ENCODE peak calls at places on chromosomes 4 and X, in seven cellular contexts. R, K, M, V, A, G and S are unnamed samples.

GRCh38 chr4:77629885-77630284 is 24.3 kb downstream of the CXCL13 start:
- DNase-seq in M (no peak), R (no peak), V (no peak), G (no peak), K (no peak), A (no peak), S (no peak)

GRCh38 chrX:53494427-53494826 is 60.3 kb upstream of the HSD17B10 start:
- DNase-seq in R (no peak), A (no peak), M (no peak), G (no peak), K (no peak), V (no peak), S (no peak)

GRCh38 chr4:146333187-146333894 is 119.0 kb downstream of the REELD1 start:
- DNase-seq in G (peak; percentile 35), V (peak; percentile 26), R (no peak), A (no peak), K (peak; percentile 69), M (peak; percentile 29), S (no peak)

GRCh38 chr4:35105486-35105885 is 1138.8 kb downstream of the ARAP2 start:
- DNase-seq in V (no peak), M (no peak), A (no peak), K (no peak), G (no peak), R (no peak), S (no peak)

GRCh38 chr4:8240211-8241041 is 29.1 kb upstream of the HTRA3 start:
- DNase-seq in M (no peak), K (no peak), R (no peak), V (no peak), G (no peak), A (no peak), S (no peak)

GRCh38 chr4:576245-576821 is at the start of gene TMEM271:
- DNase-seq in R (no peak), V (no peak), M (no peak), K (no peak), G (no peak), A (no peak), S (no peak)

GRCh38 chr4:173288296-173288695 is 45.9 kb downstream of the HMGB2 start:
- DNase-seq in V (peak; percentile 6), K (peak; percentile 36), A (peak; percentile 34), G (peak; percentile 56), R (peak; percentile 41), M (peak; percentile 11), S (peak; percentile 78)

GRCh38 chr4:70945046-70945445 is 42.9 kb downstream of the MOB1B start:
- DNase-seq in V (no peak), M (no peak), A (no peak), G (no peak), R (no peak), K (no peak), S (no peak)

GRCh38 chr4:169492436-169493163 is 119.8 kb downstream of the NEK1 start:
- DNase-seq in M (peak; percentile 15), A (no peak), G (peak; percentile 45), K (peak; percentile 33), R (no peak), V (no peak), S (peak; percentile 33)

GRCh38 chrX:66889418-66889817 is 250.5 kb upstream of the EDA2R start:
- DNase-seq in A (no peak), K (no peak), V (no peak), G (no peak), R (no peak), M (no peak), S (no peak)

GRCh38 chr4:156443488-156443887 is 489.8 kb upstream of the CTSO start:
- DNase-seq in A (no peak), V (no peak), G (no peak), M (no peak), K (no peak), R (no peak), S (no peak)

GRCh38 chr4:185286571-185286970 is 77.2 kb downstream of the SNX25 start:
- DNase-seq in R (no peak), K (peak; percentile 42), G (no peak), V (no peak), M (no peak), A (no peak), S (no peak)

GRCh38 chrX:3449287-3449686 is 102.8 kb upstream of the MXRA5 start:
- DNase-seq in M (no peak), V (no peak), G (no peak), K (no peak), A (no peak), R (no peak), S (no peak)

GRCh38 chr4:69965628-69966027 is at the start of gene CSN2:
- DNase-seq in M (no peak), R (no peak), K (no peak), A (no peak), V (no peak), G (no peak), S (no peak)

GRCh38 chrX:137945470-137945869 is 379.5 kb downstream of the ZIC3 start:
- DNase-seq in A (no peak), V (no peak), K (no peak), G (no peak), M (no peak), R (no peak), S (no peak)

GRCh38 chr4:100095729-100096595 is 94.3 kb downstream of the DDIT4L start:
- DNase-seq in G (peak; percentile 52), M (peak; percentile 63), R (peak; percentile 58), V (peak; percentile 43), A (peak; percentile 52), K (peak; percentile 45), S (peak; percentile 32)

GRCh38 chr4:122224348-122224747 is 72.2 kb downstream of the BLTP1 start:
- DNase-seq in G (no peak), V (peak; percentile 3), R (no peak), A (no peak), M (peak; percentile 2), K (peak; percentile 10), S (peak; percentile 17)

GRCh38 chrX:42149786-42150185 is 226.4 kb upstream of the CASK start:
- DNase-seq in A (no peak), G (no peak), M (no peak), K (no peak), V (no peak), R (no peak), S (no peak)

GRCh38 chr4:20612313-20612712 is 87.9 kb upstream of the PACRGL start:
- DNase-seq in A (no peak), R (no peak), K (no peak), M (no peak), V (peak; percentile 7), G (no peak), S (no peak)

GRCh38 chr4:56907009-56907408 is 691 bp upstream of the REST start:
- DNase-seq in V (no peak), M (peak; percentile 6), A (no peak), G (peak; percentile 22), R (no peak), K (no peak), S (peak; percentile 24)

GRCh38 chr4:139129206-139129605 is 47.8 kb downstream of the ELF2 start:
- DNase-seq in M (no peak), V (no peak), A (no peak), R (no peak), K (no peak), G (no peak), S (no peak)

GRCh38 chr4:140888059-140888458 is 131.9 kb upstream of the TBC1D9 start:
- DNase-seq in A (no peak), V (no peak), R (no peak), M (no peak), K (no peak), G (no peak), S (no peak)

GRCh38 chr4:140893939-140894338 is 137.8 kb upstream of the TBC1D9 start:
- DNase-seq in R (no peak), A (no peak), K (no peak), G (no peak), M (no peak), V (peak; percentile 53), S (no peak)
- H3K27ac ChIP-seq in R (no peak overlapping the region), A (peak overlapping the region; percentile 9), K (no peak overlapping the region), G (no peak overlapping the region), M (no peak overlapping the region), V (no peak overlapping the region), S (no peak overlapping the region)

GRCh38 chr4:94408549-94409374 is 43.0 kb upstream of the PDLIM5 start:
- DNase-seq in A (no peak), G (no peak), M (no peak), V (no peak), K (no peak), R (no peak), S (no peak)
- H3K27ac ChIP-seq in A (peak overlapping the region; percentile 89), G (no peak overlapping the region), M (no peak overlapping the region), V (no peak overlapping the region), K (no peak overlapping the region), R (no peak overlapping the region), S (no peak overlapping the region)

DNA sequence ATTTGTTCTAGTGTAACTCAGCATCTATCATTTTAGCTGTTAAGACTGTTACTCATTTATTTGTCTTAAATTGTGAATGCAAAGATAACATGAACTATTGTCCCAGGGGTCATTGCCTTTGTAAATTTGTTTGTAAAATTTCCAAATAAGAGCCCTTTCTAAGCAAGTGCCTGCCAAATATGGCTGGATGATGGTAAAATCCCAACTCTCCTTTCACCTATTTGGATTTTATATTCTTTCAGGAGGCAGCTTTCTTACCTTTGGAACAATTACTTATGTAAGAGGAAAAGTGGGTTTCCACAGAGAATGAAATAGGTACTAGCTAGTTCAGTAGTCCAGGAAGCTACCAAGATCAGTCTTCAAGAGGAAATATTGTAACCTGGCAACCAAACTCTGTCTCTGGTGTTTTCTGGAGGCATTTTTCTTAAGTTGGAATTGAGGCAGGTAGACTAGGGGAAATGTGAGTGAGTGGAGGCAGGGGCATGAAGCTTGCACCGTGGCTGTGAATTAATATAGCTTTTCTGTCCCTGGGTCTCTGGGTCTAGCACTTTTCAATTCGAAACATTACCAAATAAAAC is 363.0 kb upstream of the ZCCHC13 start:
- DNase-seq in V (no peak), A (no peak), K (no peak), G (no peak), R (no peak), M (no peak), S (no peak)
- H3K27ac ChIP-seq in V (no peak overlapping the region), A (no peak overlapping the region), K (no peak overlapping the region), G (no peak overlapping the region), R (no peak overlapping the region), M (no peak overlapping the region), S (no peak overlapping the region)

GRCh38 chr4:76584235-76585152 is 149.5 kb downstream of the SHROOM3 start:
- DNase-seq in V (no peak), K (no peak), A (no peak), R (no peak), M (no peak), G (no peak), S (no peak)

GRCh38 chr4:76588268-76588667 is 153.2 kb downstream of the SHROOM3 start:
- DNase-seq in M (no peak), R (no peak), V (no peak), G (no peak), A (no peak), K (no peak), S (no peak)

GRCh38 chr4:76585897-76586360 is 150.9 kb downstream of the SHROOM3 start:
- DNase-seq in R (no peak), M (peak; percentile 20), V (no peak), K (no peak), G (peak; percentile 97), A (peak; percentile 70), S (peak; percentile 95)

GRCh38 chr4:76582817-76583087 is 147.7 kb downstream of the SHROOM3 start:
- DNase-seq in A (no peak), V (no peak), R (no peak), G (no peak), M (no peak), K (no peak), S (no peak)

DNA sequence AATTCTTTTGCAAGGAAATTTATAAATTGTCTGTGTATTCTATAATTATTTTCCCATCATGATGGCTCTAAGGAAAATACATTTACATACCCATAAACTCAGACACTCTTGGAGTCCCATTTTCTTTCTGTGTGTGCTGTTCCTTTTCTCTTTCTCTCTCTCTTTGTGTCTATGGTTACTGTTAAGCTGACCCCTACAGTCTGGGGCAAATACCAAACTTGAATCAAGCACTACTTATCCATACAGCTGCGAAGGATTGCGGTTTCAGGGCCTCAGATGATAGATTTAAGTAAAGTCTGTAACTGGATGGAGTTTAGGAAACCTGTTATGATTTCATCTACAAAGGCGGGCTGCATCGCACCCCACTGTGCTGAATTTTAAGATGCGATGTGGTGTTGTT is 150.2 kb downstream of the SHROOM3 start:
- DNase-seq in A (no peak), R (no peak), K (no peak), M (no peak), V (no peak), G (no peak), S (no peak)
- H3K27ac ChIP-seq in A (peak overlapping the region; percentile 85), R (no peak overlapping the region), K (no peak overlapping the region), M (no peak overlapping the region), V (no peak overlapping the region), G (no peak overlapping the region), S (peak overlapping the region; percentile 60)